ENCODE peak calls at places on chromosomes 3 and 15, in seven cellular contexts. One of them, this sample, is unnamed. For H3K36me3, the result is how much of the 10 kb centered on the place peaks cover.

GRCh38 chr3:11549580-11550140 is 94.1 kb downstream of the VGLL4 start:
- DNase-seq in PC-3: no peak
- DNase-seq in heart right ventricle: no peak
- DNase-seq in upper lobe of left lung: no peak
- DNase-seq in fibroblast of lung: no peak
- DNase-seq in lower lobe of right lung: no peak
- DNase-seq in transverse colon: no peak
- DNase-seq in this sample: peak

GRCh38 chr15:85356276-85356675 is 24.1 kb upstream of the AKAP13 start:
- DNase-seq in lower lobe of right lung: no peak
- DNase-seq in transverse colon: no peak
- DNase-seq in heart right ventricle: no peak
- DNase-seq in fibroblast of lung: no peak
- DNase-seq in PC-3: no peak
- DNase-seq in upper lobe of left lung: no peak
- DNase-seq in this sample: no peak

GRCh38 chr15:36926422-36926815 is 173.9 kb downstream of the MEIS2 start:
- DNase-seq in lower lobe of right lung: no peak
- DNase-seq in upper lobe of left lung: no peak
- DNase-seq in PC-3: no peak
- DNase-seq in heart right ventricle: no peak
- DNase-seq in fibroblast of lung: no peak
- DNase-seq in transverse colon: no peak
- DNase-seq in this sample: no peak

GRCh38 chr15:89828324-89829145 is 13.9 kb upstream of the ANPEP start:
- DNase-seq in heart right ventricle: peak
- DNase-seq in fibroblast of lung: peak
- DNase-seq in transverse colon: peak
- DNase-seq in PC-3: no peak
- DNase-seq in lower lobe of right lung: peak
- DNase-seq in upper lobe of left lung: no peak
- DNase-seq in this sample: no peak

GRCh38 chr15:78448441-78449219 is 10.6 kb downstream of the IREB2 start:
- DNase-seq in upper lobe of left lung: no peak
- DNase-seq in fibroblast of lung: no peak
- DNase-seq in lower lobe of right lung: no peak
- DNase-seq in heart right ventricle: no peak
- DNase-seq in PC-3: no peak
- DNase-seq in transverse colon: no peak
- DNase-seq in this sample: no peak

GRCh38 chr3:134666466-134666865 is 15.6 kb upstream of the KY start:
- DNase-seq in heart right ventricle: no peak
- DNase-seq in upper lobe of left lung: no peak
- DNase-seq in lower lobe of right lung: no peak
- DNase-seq in fibroblast of lung: peak
- DNase-seq in PC-3: peak
- DNase-seq in transverse colon: no peak
- DNase-seq in this sample: no peak

GRCh38 chr3:190562866-190563525 is 49.1 kb downstream of the IL1RAP start:
- DNase-seq in upper lobe of left lung: no peak
- DNase-seq in transverse colon: no peak
- DNase-seq in lower lobe of right lung: no peak
- DNase-seq in PC-3: peak
- DNase-seq in heart right ventricle: no peak
- DNase-seq in fibroblast of lung: peak
- DNase-seq in this sample: no peak

GRCh38 chr3:46679681-46680080 is 13.8 kb downstream of the ALS2CL start:
- DNase-seq in heart right ventricle: no peak
- DNase-seq in transverse colon: no peak
- DNase-seq in upper lobe of left lung: no peak
- DNase-seq in PC-3: no peak
- DNase-seq in fibroblast of lung: no peak
- DNase-seq in lower lobe of right lung: no peak
- DNase-seq in this sample: no peak

GRCh38 chr3:25461946-25462345 is 33.9 kb downstream of the RARB start:
- DNase-seq in PC-3: no peak
- DNase-seq in upper lobe of left lung: no peak
- DNase-seq in transverse colon: no peak
- DNase-seq in heart right ventricle: no peak
- DNase-seq in lower lobe of right lung: no peak
- DNase-seq in fibroblast of lung: no peak
- DNase-seq in this sample: no peak

GRCh38 chr3:63654931-63655330 is 2.5 kb downstream of the SNTN start:
- DNase-seq in PC-3: no peak
- DNase-seq in fibroblast of lung: peak
- DNase-seq in upper lobe of left lung: no peak
- DNase-seq in lower lobe of right lung: no peak
- DNase-seq in heart right ventricle: no peak
- DNase-seq in transverse colon: no peak
- DNase-seq in this sample: no peak

GRCh38 chr3:66469220-66469640 is 31.6 kb downstream of the LRIG1 start:
- DNase-seq in upper lobe of left lung: no peak
- DNase-seq in lower lobe of right lung: no peak
- DNase-seq in heart right ventricle: no peak
- DNase-seq in fibroblast of lung: peak
- DNase-seq in transverse colon: no peak
- DNase-seq in PC-3: no peak
- DNase-seq in this sample: no peak

GRCh38 chr3:68504185-68504584 is 428.2 kb downstream of the TAFA4 start:
- DNase-seq in lower lobe of right lung: no peak
- DNase-seq in fibroblast of lung: no peak
- DNase-seq in transverse colon: no peak
- DNase-seq in heart right ventricle: no peak
- DNase-seq in PC-3: no peak
- DNase-seq in upper lobe of left lung: no peak
- DNase-seq in this sample: no peak

GRCh38 chr3:182971637-182972036 is 8.7 kb downstream of the DCUN1D1 start:
- DNase-seq in upper lobe of left lung: no peak
- DNase-seq in PC-3: no peak
- DNase-seq in transverse colon: no peak
- DNase-seq in fibroblast of lung: peak
- DNase-seq in lower lobe of right lung: no peak
- DNase-seq in heart right ventricle: no peak
- DNase-seq in this sample: no peak

GRCh38 chr3:124886168-124887051 is 755 bp downstream of the ITGB5 start:
- DNase-seq in upper lobe of left lung: peak
- DNase-seq in fibroblast of lung: peak
- DNase-seq in heart right ventricle: peak
- DNase-seq in transverse colon: peak
- DNase-seq in PC-3: peak
- DNase-seq in lower lobe of right lung: peak
- DNase-seq in this sample: no peak

GRCh38 chr3:186307594-186307993 is 54.4 kb downstream of the DGKG start:
- DNase-seq in PC-3: peak
- DNase-seq in upper lobe of left lung: no peak
- DNase-seq in heart right ventricle: no peak
- DNase-seq in lower lobe of right lung: no peak
- DNase-seq in fibroblast of lung: peak
- DNase-seq in transverse colon: no peak
- DNase-seq in this sample: no peak

GRCh38 chr3:186314896-186315295 is 47.1 kb downstream of the DGKG start:
- DNase-seq in transverse colon: no peak
- DNase-seq in upper lobe of left lung: no peak
- DNase-seq in heart right ventricle: no peak
- DNase-seq in lower lobe of right lung: no peak
- DNase-seq in fibroblast of lung: peak
- DNase-seq in PC-3: no peak
- DNase-seq in this sample: no peak

GRCh38 chr3:186315581-186316354 is 46.3 kb downstream of the DGKG start:
- DNase-seq in heart right ventricle: no peak
- DNase-seq in upper lobe of left lung: no peak
- DNase-seq in transverse colon: no peak
- DNase-seq in lower lobe of right lung: no peak
- DNase-seq in PC-3: peak
- DNase-seq in fibroblast of lung: peak
- DNase-seq in this sample: no peak

GRCh38 chr3:186308549-186308948 is 53.5 kb downstream of the DGKG start:
- DNase-seq in lower lobe of right lung: no peak
- DNase-seq in heart right ventricle: no peak
- DNase-seq in fibroblast of lung: no peak
- DNase-seq in PC-3: no peak
- DNase-seq in upper lobe of left lung: no peak
- DNase-seq in transverse colon: no peak
- DNase-seq in this sample: no peak

GRCh38 chr3:186311431-186311830 is 50.6 kb downstream of the DGKG start:
- DNase-seq in transverse colon: no peak
- DNase-seq in fibroblast of lung: no peak
- DNase-seq in PC-3: no peak
- DNase-seq in upper lobe of left lung: no peak
- DNase-seq in heart right ventricle: no peak
- DNase-seq in lower lobe of right lung: no peak
- DNase-seq in this sample: no peak
- H3K36me3 ChIP-seq in transverse colon: under half
- H3K36me3 ChIP-seq in fibroblast of lung: under half
- H3K36me3 ChIP-seq in PC-3: under half
- H3K36me3 ChIP-seq in upper lobe of left lung: under half
- H3K36me3 ChIP-seq in heart right ventricle: under half
- H3K36me3 ChIP-seq in lower lobe of right lung: under half
- H3K36me3 ChIP-seq in this sample: under half

GRCh38 chr15:101314726-101315125 is 19.7 kb upstream of the SNRPA1 start:
- DNase-seq in transverse colon: no peak
- DNase-seq in lower lobe of right lung: no peak
- DNase-seq in PC-3: no peak
- DNase-seq in upper lobe of left lung: no peak
- DNase-seq in heart right ventricle: no peak
- DNase-seq in fibroblast of lung: no peak
- DNase-seq in this sample: no peak

GRCh38 chr15:101315736-101316135 is 20.7 kb upstream of the SNRPA1 start:
- DNase-seq in upper lobe of left lung: no peak
- DNase-seq in PC-3: no peak
- DNase-seq in fibroblast of lung: no peak
- DNase-seq in lower lobe of right lung: no peak
- DNase-seq in transverse colon: no peak
- DNase-seq in heart right ventricle: no peak
- DNase-seq in this sample: no peak

GRCh38 chr15:101318147-101318809 is 23.2 kb upstream of the SNRPA1 start:
- DNase-seq in upper lobe of left lung: no peak
- DNase-seq in lower lobe of right lung: no peak
- DNase-seq in PC-3: no peak
- DNase-seq in heart right ventricle: no peak
- DNase-seq in fibroblast of lung: no peak
- DNase-seq in transverse colon: no peak
- DNase-seq in this sample: no peak

GRCh38 chr15:101317473-101317872 is 22.4 kb upstream of the SNRPA1 start:
- DNase-seq in heart right ventricle: no peak
- DNase-seq in fibroblast of lung: no peak
- DNase-seq in transverse colon: no peak
- DNase-seq in upper lobe of left lung: no peak
- DNase-seq in lower lobe of right lung: no peak
- DNase-seq in PC-3: no peak
- DNase-seq in this sample: no peak

DNA sequence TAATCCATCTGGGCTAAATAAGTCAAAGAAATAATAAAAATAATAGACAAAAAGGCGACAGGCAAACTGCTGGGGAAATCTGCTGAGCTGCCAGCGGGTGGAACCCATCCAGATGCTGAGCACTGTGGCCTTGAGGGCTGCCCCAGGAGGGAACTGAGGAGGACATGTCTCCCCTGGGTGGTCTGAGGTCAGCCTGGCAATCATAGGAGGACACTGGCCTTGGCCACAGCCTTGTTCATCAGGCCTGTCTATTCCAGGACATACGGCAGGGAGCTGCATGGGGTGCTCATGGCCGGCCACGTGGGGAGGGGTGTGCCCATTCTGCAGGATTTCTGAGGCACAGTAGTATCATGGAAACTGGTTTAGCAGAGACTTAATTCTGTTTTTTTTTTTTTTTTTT is 21.5 kb upstream of the SNRPA1 start:
- DNase-seq in PC-3: no peak
- DNase-seq in lower lobe of right lung: no peak
- DNase-seq in upper lobe of left lung: no peak
- DNase-seq in transverse colon: no peak
- DNase-seq in fibroblast of lung: no peak
- DNase-seq in heart right ventricle: no peak
- DNase-seq in this sample: no peak
- TF ChIP-seq CTCF in PC-3: no peak
- TF ChIP-seq CTCF in lower lobe of right lung: no peak
- TF ChIP-seq CTCF in upper lobe of left lung: no peak
- TF ChIP-seq CTCF in transverse colon: no peak
- TF ChIP-seq CTCF in fibroblast of lung: no peak
- TF ChIP-seq CTCF in heart right ventricle: no peak
- TF ChIP-seq CTCF in this sample: no peak

DNA sequence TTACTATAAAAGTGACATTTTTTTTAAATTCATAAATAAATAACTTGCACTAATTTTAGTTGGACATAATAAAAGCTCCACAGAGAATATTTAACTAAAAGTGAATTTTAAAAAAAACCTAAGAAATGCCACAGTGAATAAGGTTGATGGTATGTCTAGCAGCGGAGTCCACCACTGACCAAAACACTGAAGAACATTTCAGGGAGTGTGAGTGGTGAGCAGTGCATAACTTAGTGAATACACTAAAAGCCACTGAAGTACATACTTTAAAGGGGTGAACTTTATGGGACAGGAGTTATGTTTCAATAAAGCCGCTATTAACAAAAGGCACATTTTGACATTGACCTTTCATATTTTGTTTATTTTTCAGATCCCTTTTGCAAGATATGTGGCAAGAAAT is 32.3 kb downstream of the SRP14 start:
- DNase-seq in upper lobe of left lung: no peak
- DNase-seq in fibroblast of lung: peak
- DNase-seq in PC-3: no peak
- DNase-seq in heart right ventricle: no peak
- DNase-seq in lower lobe of right lung: no peak
- DNase-seq in transverse colon: no peak
- DNase-seq in this sample: peak
- H3K36me3 ChIP-seq in upper lobe of left lung: half or more
- H3K36me3 ChIP-seq in fibroblast of lung: under half
- H3K36me3 ChIP-seq in PC-3: half or more
- H3K36me3 ChIP-seq in heart right ventricle: under half
- H3K36me3 ChIP-seq in lower lobe of right lung: half or more
- H3K36me3 ChIP-seq in transverse colon: under half
- H3K36me3 ChIP-seq in this sample: under half

GRCh38 chr3:32684029-32684799 is 774 bp upstream of the CNOT10 start:
- DNase-seq in heart right ventricle: no peak
- DNase-seq in transverse colon: no peak
- DNase-seq in PC-3: no peak
- DNase-seq in upper lobe of left lung: no peak
- DNase-seq in lower lobe of right lung: no peak
- DNase-seq in fibroblast of lung: no peak
- DNase-seq in this sample: no peak
- TF ChIP-seq CTCF in heart right ventricle: no peak
- TF ChIP-seq CTCF in transverse colon: no peak
- TF ChIP-seq CTCF in PC-3: no peak
- TF ChIP-seq CTCF in upper lobe of left lung: no peak
- TF ChIP-seq CTCF in lower lobe of right lung: no peak
- TF ChIP-seq CTCF in fibroblast of lung: no peak
- TF ChIP-seq CTCF in this sample: no peak

GRCh38 chr3:104214937-104215336 is 1151.8 kb upstream of the ALCAM start:
- DNase-seq in lower lobe of right lung: no peak
- DNase-seq in heart right ventricle: no peak
- DNase-seq in fibroblast of lung: no peak
- DNase-seq in transverse colon: no peak
- DNase-seq in upper lobe of left lung: no peak
- DNase-seq in PC-3: peak
- DNase-seq in this sample: no peak

GRCh38 chr3:104214277-104214676 is 1152.4 kb upstream of the ALCAM start:
- DNase-seq in lower lobe of right lung: no peak
- DNase-seq in heart right ventricle: no peak
- DNase-seq in fibroblast of lung: no peak
- DNase-seq in PC-3: no peak
- DNase-seq in upper lobe of left lung: no peak
- DNase-seq in transverse colon: no peak
- DNase-seq in this sample: no peak
- H3K36me3 ChIP-seq in lower lobe of right lung: under half
- H3K36me3 ChIP-seq in heart right ventricle: under half
- H3K36me3 ChIP-seq in fibroblast of lung: under half
- H3K36me3 ChIP-seq in PC-3: under half
- H3K36me3 ChIP-seq in upper lobe of left lung: under half
- H3K36me3 ChIP-seq in transverse colon: under half
- H3K36me3 ChIP-seq in this sample: under half

This sample was measured in BJ.